ENCODE peak calls at places on chromosomes 11 and 22, in ten cellular contexts. One of them, this sample, is unnamed.
A peak's percentile ranks its signal among the peaks of the same experiment; 100 is the strongest.

GRCh38 chr11:101444164-101444563 is 139.6 kb downstream of the TRPC6 start:
- DNase-seq in IMR-90: no peak
- DNase-seq in mammary epithelial cell: no peak
- DNase-seq in HepG2: no peak
- DNase-seq in heart left ventricle: no peak
- DNase-seq in left ventricle myocardium inferior: no peak
- DNase-seq in endodermal cell: no peak
- DNase-seq in tibial nerve: no peak
- DNase-seq in right lobe of liver: no peak
- DNase-seq in cardiac muscle cell: no peak
- DNase-seq in this sample: no peak

GRCh38 chr11:131618203-131618602 is 247.8 kb downstream of the NTM start:
- DNase-seq in IMR-90: no peak
- DNase-seq in mammary epithelial cell: no peak
- DNase-seq in HepG2: no peak
- DNase-seq in heart left ventricle: no peak
- DNase-seq in left ventricle myocardium inferior: no peak
- DNase-seq in endodermal cell: no peak
- DNase-seq in tibial nerve: no peak
- DNase-seq in right lobe of liver: no peak
- DNase-seq in cardiac muscle cell: peak; percentile 25
- DNase-seq in this sample: no peak

GRCh38 chr11:47359586-47359985 is 7.1 kb upstream of the MYBPC3 start:
- DNase-seq in IMR-90: no peak
- DNase-seq in mammary epithelial cell: no peak
- DNase-seq in HepG2: no peak
- DNase-seq in heart left ventricle: peak; percentile 10
- DNase-seq in left ventricle myocardium inferior: no peak
- DNase-seq in endodermal cell: no peak
- DNase-seq in tibial nerve: no peak
- DNase-seq in right lobe of liver: peak; percentile 44
- DNase-seq in cardiac muscle cell: no peak
- DNase-seq in this sample: no peak

GRCh38 chr11:33545941-33546340 is 154.7 kb downstream of the C11orf91 start:
- DNase-seq in IMR-90: peak; percentile 57
- DNase-seq in mammary epithelial cell: no peak
- DNase-seq in HepG2: no peak
- DNase-seq in heart left ventricle: no peak
- DNase-seq in left ventricle myocardium inferior: no peak
- DNase-seq in endodermal cell: no peak
- DNase-seq in tibial nerve: no peak
- DNase-seq in right lobe of liver: no peak
- DNase-seq in cardiac muscle cell: peak; percentile 21
- DNase-seq in this sample: no peak

GRCh38 chr22:28074526-28074925 is 155.5 kb upstream of the PITPNB start:
- DNase-seq in IMR-90: no peak
- DNase-seq in mammary epithelial cell: no peak
- DNase-seq in HepG2: no peak
- DNase-seq in heart left ventricle: peak; percentile 41
- DNase-seq in left ventricle myocardium inferior: peak; percentile 41
- DNase-seq in endodermal cell: no peak
- DNase-seq in tibial nerve: no peak
- DNase-seq in right lobe of liver: no peak
- DNase-seq in cardiac muscle cell: no peak
- DNase-seq in this sample: no peak

GRCh38 chr22:23248583-23248982 is 68.3 kb downstream of the BCR start:
- DNase-seq in IMR-90: peak; percentile 63
- DNase-seq in mammary epithelial cell: peak; percentile 31
- DNase-seq in HepG2: peak; percentile 53
- DNase-seq in heart left ventricle: no peak
- DNase-seq in left ventricle myocardium inferior: no peak
- DNase-seq in endodermal cell: no peak
- DNase-seq in tibial nerve: no peak
- DNase-seq in right lobe of liver: no peak
- DNase-seq in cardiac muscle cell: no peak
- DNase-seq in this sample: no peak

GRCh38 chr11:199782-200181 is 6.9 kb downstream of the SCGB1C1 start:
- DNase-seq in IMR-90: no peak
- DNase-seq in mammary epithelial cell: no peak
- DNase-seq in HepG2: no peak
- DNase-seq in heart left ventricle: peak; percentile 7
- DNase-seq in left ventricle myocardium inferior: no peak
- DNase-seq in endodermal cell: peak; percentile 48
- DNase-seq in tibial nerve: no peak
- DNase-seq in right lobe of liver: no peak
- DNase-seq in cardiac muscle cell: no peak
- DNase-seq in this sample: peak; percentile 20

GRCh38 chr11:124481365-124482323 is 36.1 kb upstream of the OR8B8 start:
- DNase-seq in IMR-90: peak; percentile 52
- DNase-seq in mammary epithelial cell: peak; percentile 7
- DNase-seq in HepG2: peak; percentile 9
- DNase-seq in heart left ventricle: peak; percentile 39
- DNase-seq in left ventricle myocardium inferior: no peak
- DNase-seq in endodermal cell: peak; percentile 79
- DNase-seq in tibial nerve: no peak
- DNase-seq in right lobe of liver: no peak
- DNase-seq in cardiac muscle cell: peak; percentile 85
- DNase-seq in this sample: no peak

GRCh38 chr11:57490456-57491248 is 24.9 kb downstream of the SLC43A1 start:
- DNase-seq in IMR-90: peak; percentile 38
- DNase-seq in mammary epithelial cell: peak; percentile 66
- DNase-seq in HepG2: no peak
- DNase-seq in heart left ventricle: no peak
- DNase-seq in left ventricle myocardium inferior: no peak
- DNase-seq in endodermal cell: no peak
- DNase-seq in tibial nerve: no peak
- DNase-seq in right lobe of liver: no peak
- DNase-seq in cardiac muscle cell: peak; percentile 24
- DNase-seq in this sample: no peak

GRCh38 chr11:78050964-78051831 is 12.5 kb upstream of the THRSP start:
- DNase-seq in IMR-90: peak; percentile 80
- DNase-seq in mammary epithelial cell: peak; percentile 81
- DNase-seq in HepG2: peak; percentile 65
- DNase-seq in heart left ventricle: no peak
- DNase-seq in left ventricle myocardium inferior: no peak
- DNase-seq in endodermal cell: peak; percentile 73
- DNase-seq in tibial nerve: no peak
- DNase-seq in right lobe of liver: no peak
- DNase-seq in cardiac muscle cell: peak; percentile 84
- DNase-seq in this sample: no peak

GRCh38 chr11:75241906-75242644 is 1.5 kb downstream of the TPBGL start:
- DNase-seq in IMR-90: no peak
- DNase-seq in mammary epithelial cell: no peak
- DNase-seq in HepG2: no peak
- DNase-seq in heart left ventricle: no peak
- DNase-seq in left ventricle myocardium inferior: no peak
- DNase-seq in endodermal cell: no peak
- DNase-seq in tibial nerve: no peak
- DNase-seq in right lobe of liver: no peak
- DNase-seq in cardiac muscle cell: no peak
- DNase-seq in this sample: no peak

GRCh38 chr22:22940961-22941605 is 53.5 kb downstream of the IGLL5 start:
- DNase-seq in IMR-90: no peak
- DNase-seq in mammary epithelial cell: no peak
- DNase-seq in HepG2: no peak
- DNase-seq in heart left ventricle: no peak
- DNase-seq in left ventricle myocardium inferior: no peak
- DNase-seq in endodermal cell: peak; percentile 20
- DNase-seq in tibial nerve: peak; percentile 4
- DNase-seq in right lobe of liver: no peak
- DNase-seq in cardiac muscle cell: no peak
- DNase-seq in this sample: peak; percentile 38

GRCh38 chr22:40449676-40450035 is 79.3 kb downstream of the SGSM3 start:
- DNase-seq in IMR-90: peak; percentile 62
- DNase-seq in mammary epithelial cell: peak; percentile 15
- DNase-seq in HepG2: no peak
- DNase-seq in heart left ventricle: no peak
- DNase-seq in left ventricle myocardium inferior: no peak
- DNase-seq in endodermal cell: no peak
- DNase-seq in tibial nerve: no peak
- DNase-seq in right lobe of liver: no peak
- DNase-seq in cardiac muscle cell: peak; percentile 78
- DNase-seq in this sample: no peak

GRCh38 chr11:57459112-57460016 is 964 bp upstream of the RTN4RL2 start:
- DNase-seq in IMR-90: peak; percentile 17
- DNase-seq in mammary epithelial cell: no peak
- DNase-seq in HepG2: no peak
- DNase-seq in heart left ventricle: no peak
- DNase-seq in left ventricle myocardium inferior: no peak
- DNase-seq in endodermal cell: peak; percentile 72
- DNase-seq in tibial nerve: no peak
- DNase-seq in right lobe of liver: no peak
- DNase-seq in cardiac muscle cell: no peak
- DNase-seq in this sample: no peak

GRCh38 chr22:17866127-17866526 is 91.9 kb upstream of the BID start:
- DNase-seq in IMR-90: no peak
- DNase-seq in mammary epithelial cell: no peak
- DNase-seq in HepG2: no peak
- DNase-seq in heart left ventricle: no peak
- DNase-seq in left ventricle myocardium inferior: no peak
- DNase-seq in endodermal cell: no peak
- DNase-seq in tibial nerve: peak; percentile 19
- DNase-seq in right lobe of liver: no peak
- DNase-seq in cardiac muscle cell: no peak
- DNase-seq in this sample: no peak

DNA sequence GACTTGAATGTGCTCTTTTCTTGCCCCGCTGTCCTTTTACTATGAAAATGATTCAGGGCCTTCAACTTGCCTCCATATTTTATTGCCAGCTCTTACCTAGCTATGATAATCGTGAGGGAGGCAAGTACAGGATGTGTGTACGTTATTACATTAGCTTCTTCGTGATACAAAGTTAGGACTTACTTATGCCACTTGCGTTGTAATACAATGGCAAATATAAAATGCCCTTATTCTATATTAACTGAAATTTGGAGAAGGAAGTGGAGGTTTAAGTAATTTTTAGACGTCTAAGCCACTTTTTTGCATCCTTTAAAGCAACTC is 10.8 kb upstream of the CCT8L2 start:
- DNase-seq in IMR-90: no peak
- DNase-seq in mammary epithelial cell: no peak
- DNase-seq in HepG2: no peak
- DNase-seq in heart left ventricle: no peak
- DNase-seq in left ventricle myocardium inferior: no peak
- DNase-seq in endodermal cell: no peak
- DNase-seq in tibial nerve: no peak
- DNase-seq in right lobe of liver: no peak
- DNase-seq in cardiac muscle cell: no peak
- DNase-seq in this sample: no peak
- H3K4me3 ChIP-seq in IMR-90: no peak overlapping the region
- H3K4me3 ChIP-seq in mammary epithelial cell: peak overlapping the region; percentile 40
- H3K4me3 ChIP-seq in HepG2: no peak overlapping the region
- H3K4me3 ChIP-seq in heart left ventricle: no peak overlapping the region
- H3K4me3 ChIP-seq in left ventricle myocardium inferior: peak overlapping the region; percentile 62
- H3K4me3 ChIP-seq in endodermal cell: no peak overlapping the region
- H3K4me3 ChIP-seq in tibial nerve: no peak overlapping the region
- H3K4me3 ChIP-seq in right lobe of liver: no peak overlapping the region
- H3K4me3 ChIP-seq in cardiac muscle cell: no peak overlapping the region
- H3K4me3 ChIP-seq in this sample: no peak overlapping the region

DNA sequence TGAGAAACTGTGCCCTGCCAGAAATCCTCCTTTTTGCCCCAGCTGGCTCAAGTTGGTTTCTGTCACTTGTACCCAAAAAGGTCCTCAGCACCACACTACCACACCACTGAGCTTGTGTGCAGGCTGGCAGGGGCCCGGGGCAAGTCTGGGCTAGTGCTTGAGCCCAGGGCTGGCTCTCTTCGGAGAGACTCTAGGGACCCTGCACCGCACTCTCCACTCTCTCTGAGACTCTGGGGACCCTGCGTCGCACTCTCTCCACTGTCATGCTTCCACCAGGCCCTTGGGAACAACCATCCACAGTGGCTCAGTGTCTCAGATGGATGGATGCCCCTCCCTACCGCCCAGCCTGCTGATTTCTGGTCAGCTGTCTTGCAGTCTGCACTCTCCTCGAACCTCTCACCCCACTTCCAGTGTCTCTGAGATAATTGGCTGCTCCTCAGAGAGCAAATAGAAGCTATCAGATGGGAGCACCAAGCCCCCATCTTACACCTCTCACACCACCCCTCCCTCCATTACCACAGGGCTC is 2.0 kb upstream of the SBF1 start:
- DNase-seq in IMR-90: no peak
- DNase-seq in mammary epithelial cell: peak; percentile 19
- DNase-seq in HepG2: no peak
- DNase-seq in heart left ventricle: no peak
- DNase-seq in left ventricle myocardium inferior: no peak
- DNase-seq in endodermal cell: no peak
- DNase-seq in tibial nerve: no peak
- DNase-seq in right lobe of liver: no peak
- DNase-seq in cardiac muscle cell: no peak
- DNase-seq in this sample: no peak
- H3K4me1 ChIP-seq in IMR-90: peaks cover 13% of the 10 kb centered on the region
- H3K4me1 ChIP-seq in mammary epithelial cell: peaks cover 33% of the 10 kb centered on the region
- H3K4me1 ChIP-seq in HepG2: peaks cover 47% of the 10 kb centered on the region
- H3K4me1 ChIP-seq in heart left ventricle: peaks cover 39% of the 10 kb centered on the region
- H3K4me1 ChIP-seq in left ventricle myocardium inferior: peaks cover 44% of the 10 kb centered on the region
- H3K4me1 ChIP-seq in endodermal cell: peaks cover 5% of the 10 kb centered on the region
- H3K4me1 ChIP-seq in tibial nerve: peaks cover 25% of the 10 kb centered on the region
- H3K4me1 ChIP-seq in right lobe of liver: no peaks in the 10 kb centered on the region
- H3K4me1 ChIP-seq in cardiac muscle cell: no peaks in the 10 kb centered on the region
- H3K4me1 ChIP-seq in this sample: peaks cover 25% of the 10 kb centered on the region

GRCh38 chr11:20621679-20622078 is 22.3 kb downstream of the SLC6A5 start:
- DNase-seq in IMR-90: no peak
- DNase-seq in mammary epithelial cell: no peak
- DNase-seq in HepG2: no peak
- DNase-seq in heart left ventricle: no peak
- DNase-seq in left ventricle myocardium inferior: no peak
- DNase-seq in endodermal cell: peak; percentile 70
- DNase-seq in tibial nerve: no peak
- DNase-seq in right lobe of liver: no peak
- DNase-seq in cardiac muscle cell: no peak
- DNase-seq in this sample: no peak
- TF ChIP-seq CTCF in IMR-90: no peak
- TF ChIP-seq CTCF in mammary epithelial cell: no peak
- TF ChIP-seq CTCF in HepG2: no peak
- TF ChIP-seq CTCF in heart left ventricle: no peak
- TF ChIP-seq CTCF in left ventricle myocardium inferior: no peak
- TF ChIP-seq CTCF in endodermal cell: no peak
- TF ChIP-seq CTCF in tibial nerve: no peak
- TF ChIP-seq CTCF in right lobe of liver: no peak
- TF ChIP-seq CTCF in cardiac muscle cell: no peak
- TF ChIP-seq CTCF in this sample: no peak

DNA sequence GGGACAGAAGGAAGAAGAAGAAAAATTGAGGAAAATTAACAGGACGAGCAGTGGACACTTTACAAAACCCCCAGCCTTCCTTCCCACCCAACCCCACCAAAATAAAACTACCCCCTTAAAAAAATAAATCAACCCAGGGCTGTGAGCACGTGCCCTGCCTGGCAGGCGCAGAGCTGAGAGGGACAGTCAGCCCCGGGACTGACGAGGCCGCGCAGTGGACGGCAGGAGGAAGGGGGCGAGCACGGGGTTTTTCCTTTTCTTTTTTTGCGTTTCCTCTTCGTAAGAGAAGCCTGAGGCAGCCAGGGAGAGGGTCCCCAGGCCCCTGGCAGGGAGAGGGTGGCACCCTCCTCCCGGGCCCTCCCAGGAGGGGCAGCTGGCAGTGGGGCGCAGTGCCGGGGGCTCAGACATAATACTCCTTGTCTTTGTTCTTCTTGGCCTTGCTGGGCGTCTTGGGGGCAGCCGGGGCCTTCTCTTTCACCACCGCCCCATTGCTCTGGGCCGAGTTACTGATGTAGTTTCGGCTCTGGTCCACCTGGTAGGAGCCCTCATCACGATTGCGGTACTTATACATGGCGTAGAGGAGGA is 15.9 kb downstream of the SLC22A12 start:
- DNase-seq in IMR-90: no peak
- DNase-seq in mammary epithelial cell: no peak
- DNase-seq in HepG2: no peak
- DNase-seq in heart left ventricle: no peak
- DNase-seq in left ventricle myocardium inferior: no peak
- DNase-seq in endodermal cell: no peak
- DNase-seq in tibial nerve: no peak
- DNase-seq in right lobe of liver: no peak
- DNase-seq in cardiac muscle cell: no peak
- DNase-seq in this sample: no peak
- H3K4me3 ChIP-seq in IMR-90: no peak overlapping the region
- H3K4me3 ChIP-seq in mammary epithelial cell: no peak overlapping the region
- H3K4me3 ChIP-seq in HepG2: no peak overlapping the region
- H3K4me3 ChIP-seq in heart left ventricle: no peak overlapping the region
- H3K4me3 ChIP-seq in left ventricle myocardium inferior: no peak overlapping the region
- H3K4me3 ChIP-seq in endodermal cell: no peak overlapping the region
- H3K4me3 ChIP-seq in tibial nerve: no peak overlapping the region
- H3K4me3 ChIP-seq in right lobe of liver: no peak overlapping the region
- H3K4me3 ChIP-seq in cardiac muscle cell: no peak overlapping the region
- H3K4me3 ChIP-seq in this sample: no peak overlapping the region

This sample was measured in tibial artery.